ENCODE peak calls at places on chromosomes 13 and 19, in five cellular contexts. A, V, S, F and P are unnamed samples.

GRCh38 chr13:25715760-25716159 is 336.1 kb downstream of the SHISA2 start:
- DNase-seq in S (no peak), A (no peak), V (no peak), F (no peak), P (no peak)

GRCh38 chr19:50516456-50516855 is 2.7 kb upstream of the ASPDH start:
- DNase-seq in F (no peak), V (no peak), A (no peak), S (no peak), P (no peak)

GRCh38 chr19:47158367-47158791 is 27.7 kb downstream of the SAE1 start:
- DNase-seq in A (no peak), F (no peak), S (no peak), V (no peak), P (no peak)

GRCh38 chr19:49808762-49809154 is 4.3 kb downstream of the FUZ start:
- DNase-seq in A (no peak), V (peak), S (peak), F (peak), P (peak)

GRCh38 chr13:97340399-97340798 is 93.6 kb upstream of the RAP2A start:
- DNase-seq in V (no peak), A (no peak), F (no peak), S (no peak), P (no peak)

GRCh38 chr13:109157275-109157674 is 527.9 kb downstream of the MYO16 start:
- DNase-seq in F (no peak), S (no peak), A (no peak), V (peak), P (no peak)

GRCh38 chr13:49652691-49653305 is 24.5 kb downstream of the ARL11 start:
- DNase-seq in A (no peak), V (no peak), F (peak), S (peak), P (no peak)

GRCh38 chr19:40523322-40524047 is 53.2 kb upstream of the SHKBP1 start:
- DNase-seq in A (no peak), S (peak), V (no peak), F (peak), P (peak)

GRCh38 chr19:410243-410781 is 1.4 kb upstream of the C2CD4C start:
- DNase-seq in V (no peak), S (no peak), F (no peak), A (no peak), P (no peak)

GRCh38 chr19:18097217-18097992 is at the start of gene MAST3:
- DNase-seq in S (peak), F (peak), V (no peak), A (peak), P (peak)

GRCh38 chr19:2756477-2756876 is 16.7 kb upstream of the SLC39A3 start:
- DNase-seq in F (no peak), V (no peak), S (no peak), A (no peak), P (no peak)

GRCh38 chr13:52804202-52804641 is 44.2 kb downstream of the PCDH8 start:
- DNase-seq in F (no peak), S (no peak), A (no peak), V (no peak), P (no peak)

GRCh38 chr13:110950819-110951570 is 36.1 kb upstream of the ANKRD10 start:
- DNase-seq in A (no peak), V (no peak), F (no peak), S (no peak), P (no peak)

GRCh38 chr13:98584668-98585397 is 7.9 kb upstream of the STK24 start:
- DNase-seq in F (no peak), S (no peak), V (no peak), A (no peak), P (no peak)

GRCh38 chr13:36030670-36031331 is 100.4 kb downstream of the DCLK1 start:
- DNase-seq in F (no peak), A (no peak), V (no peak), S (no peak), P (no peak)

GRCh38 chr13:87999791-88000190 is 328.6 kb downstream of the SLITRK5 start:
- DNase-seq in F (no peak), A (no peak), S (no peak), V (no peak), P (no peak)

GRCh38 chr13:75345191-75345590 is 136.8 kb downstream of the TBC1D4 start:
- DNase-seq in S (no peak), V (no peak), A (no peak), F (no peak), P (no peak)

GRCh38 chr13:78826312-78826711 is 167.4 kb upstream of the OBI1 start:
- DNase-seq in F (no peak), A (no peak), V (no peak), S (no peak), P (no peak)

GRCh38 chr13:44116562-44117315 is 237.0 kb downstream of the LACC1 start:
- DNase-seq in F (no peak), S (no peak), A (no peak), V (no peak), P (no peak)

GRCh38 chr19:44694184-44694579 is 4.8 kb upstream of the CEACAM16 start:
- DNase-seq in A (no peak), V (no peak), S (no peak), F (no peak), P (no peak)

GRCh38 chr13:42746846-42747245 is 34.5 kb upstream of the FAM216B start:
- DNase-seq in V (no peak), F (no peak), A (no peak), S (no peak), P (no peak)

GRCh38 chr19:29842471-29843179 is 30.8 kb downstream of the CCNE1 start:
- DNase-seq in A (no peak), S (no peak), V (no peak), F (no peak), P (no peak)

GRCh38 chr13:59771272-59771671 is 392.5 kb downstream of the DIAPH3 start:
- DNase-seq in F (peak), A (no peak), S (no peak), V (no peak), P (no peak)

GRCh38 chr13:54394908-54395307 is 1366.3 kb downstream of the OLFM4 start:
- DNase-seq in F (no peak), A (no peak), V (no peak), S (no peak), P (no peak)

GRCh38 chr13:48000559-48001126 is 430 bp downstream of the SUCLA2 start:
- DNase-seq in V (no peak), A (no peak), F (no peak), S (peak), P (no peak)

GRCh38 chr19:6556480-6556879 is 25.7 kb downstream of the TNFSF9 start:
- DNase-seq in A (peak), S (no peak), F (no peak), V (no peak), P (no peak)

GRCh38 chr19:347946-348861 is 3.6 kb upstream of the MIER2 start:
- DNase-seq in A (no peak), V (no peak), S (no peak), F (peak), P (no peak)

GRCh38 chr19:4742717-4743646 is 19.3 kb upstream of the DPP9 start:
- DNase-seq in V (no peak), F (no peak), S (no peak), A (no peak), P (no peak)

GRCh38 chr19:43820098-43820860 is 6.8 kb upstream of the ZNF283 start:
- DNase-seq in A (no peak), V (peak), S (no peak), F (no peak), P (no peak)

GRCh38 chr13:41658057-41658642 is 200.8 kb downstream of the RGCC start:
- DNase-seq in S (no peak), A (no peak), F (no peak), V (no peak), P (no peak)

GRCh38 chr19:10612515-10613119 is 12.7 kb upstream of the SLC44A2 start:
- DNase-seq in S (no peak), A (no peak), F (no peak), V (no peak), P (no peak)

GRCh38 chr19:5147971-5148793 is 179.3 kb downstream of the KDM4B start:
- DNase-seq in F (no peak), A (no peak), V (no peak), S (no peak), P (no peak)

GRCh38 chr19:38057954-38058690 is 151.1 kb downstream of the SIPA1L3 start:
- DNase-seq in V (no peak), A (no peak), S (no peak), F (peak), P (no peak)

GRCh38 chr19:39083983-39084731 is at the start of gene ACP7:
- DNase-seq in S (no peak), A (no peak), V (no peak), F (no peak), P (no peak)

GRCh38 chr19:42143341-42144234 is 11.3 kb upstream of the POU2F2 start:
- DNase-seq in F (no peak), S (no peak), A (no peak), V (no peak), P (no peak)

GRCh38 chr13:48156466-48156865 is 61.6 kb upstream of the MED4 start:
- DNase-seq in S (no peak), F (no peak), A (no peak), V (no peak), P (no peak)

GRCh38 chr13:24356837-24357236 is 47.5 kb downstream of the C1QTNF9 start:
- DNase-seq in S (no peak), A (no peak), F (no peak), V (no peak), P (no peak)
- TF ChIP-seq TAF1 in S (no peak), A (no peak), F (no peak), V (no peak), P (no peak)

DNA sequence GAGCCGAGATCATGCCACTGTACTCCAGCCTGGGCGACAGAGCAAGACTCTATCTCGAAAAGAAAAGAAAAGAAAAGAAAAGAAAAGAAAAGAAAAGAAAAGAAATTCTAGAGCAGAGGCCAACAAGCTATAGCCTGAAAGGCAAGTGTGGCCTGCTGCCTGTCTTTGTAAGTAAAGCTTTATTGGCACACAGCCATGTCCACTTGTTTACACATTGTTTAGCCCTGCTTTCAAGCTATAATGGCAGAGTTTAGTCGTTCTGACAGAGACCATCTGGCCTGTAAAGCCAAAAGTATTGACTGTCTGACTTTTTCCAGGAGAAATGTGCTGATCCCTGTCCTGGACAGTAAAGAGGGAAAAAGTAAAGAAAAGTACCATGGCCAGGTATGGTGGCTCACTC is 18.3 kb downstream of the NWD1 start:
- DNase-seq in S (no peak), V (no peak), A (no peak), F (peak), P (no peak)
- TF ChIP-seq POLR2AphosphoS5 in S (no peak), V (no peak), A (no peak), F (no peak), P (no peak)

DNA sequence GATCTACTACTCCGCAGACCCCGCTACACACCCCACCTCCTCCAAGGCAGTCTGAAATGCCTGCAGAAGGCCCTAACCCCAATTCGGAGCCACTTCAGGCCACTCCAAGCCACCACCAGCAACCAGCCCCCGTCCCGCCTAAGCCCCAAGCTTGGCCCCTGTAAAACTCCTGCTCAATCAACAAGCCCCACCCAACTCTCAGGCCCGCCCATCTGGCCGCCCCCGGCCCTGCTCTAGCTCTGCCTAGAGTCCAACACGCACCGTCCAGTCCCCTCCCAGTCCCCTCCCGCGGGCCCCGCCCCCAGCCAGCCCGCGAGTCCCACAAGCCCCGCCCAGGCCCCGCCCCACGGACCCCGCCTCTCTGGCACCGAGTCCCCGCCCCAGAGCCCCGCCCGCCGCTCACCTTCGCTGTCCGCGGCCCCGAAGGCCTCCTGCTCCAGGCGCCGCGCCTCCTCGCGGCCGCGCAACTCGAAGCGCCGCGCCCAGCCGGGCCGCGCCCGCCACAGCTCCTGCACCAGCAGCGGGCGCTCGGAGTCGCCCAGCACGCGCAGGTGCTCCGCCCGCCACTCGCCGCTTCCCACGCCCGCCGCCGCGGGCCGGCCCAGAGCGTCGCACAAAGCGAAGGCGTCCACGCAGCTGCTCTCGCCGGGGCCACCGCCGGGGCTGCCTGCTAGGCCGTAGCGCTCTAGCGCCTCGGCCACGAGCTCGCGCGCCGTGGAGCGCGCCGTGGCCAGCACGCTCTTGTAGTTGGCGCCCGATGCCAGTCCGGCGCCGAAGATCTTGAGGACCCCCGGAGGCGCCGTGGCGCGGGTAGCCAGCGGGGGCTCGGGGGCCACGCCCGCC is 1.6 kb downstream of the RASIP1 start:
- DNase-seq in A (peak), S (peak), V (peak), F (peak), P (peak)
- TF ChIP-seq POLR2A in A (no peak), S (no peak), V (no peak), F (peak), P (no peak)

DNA sequence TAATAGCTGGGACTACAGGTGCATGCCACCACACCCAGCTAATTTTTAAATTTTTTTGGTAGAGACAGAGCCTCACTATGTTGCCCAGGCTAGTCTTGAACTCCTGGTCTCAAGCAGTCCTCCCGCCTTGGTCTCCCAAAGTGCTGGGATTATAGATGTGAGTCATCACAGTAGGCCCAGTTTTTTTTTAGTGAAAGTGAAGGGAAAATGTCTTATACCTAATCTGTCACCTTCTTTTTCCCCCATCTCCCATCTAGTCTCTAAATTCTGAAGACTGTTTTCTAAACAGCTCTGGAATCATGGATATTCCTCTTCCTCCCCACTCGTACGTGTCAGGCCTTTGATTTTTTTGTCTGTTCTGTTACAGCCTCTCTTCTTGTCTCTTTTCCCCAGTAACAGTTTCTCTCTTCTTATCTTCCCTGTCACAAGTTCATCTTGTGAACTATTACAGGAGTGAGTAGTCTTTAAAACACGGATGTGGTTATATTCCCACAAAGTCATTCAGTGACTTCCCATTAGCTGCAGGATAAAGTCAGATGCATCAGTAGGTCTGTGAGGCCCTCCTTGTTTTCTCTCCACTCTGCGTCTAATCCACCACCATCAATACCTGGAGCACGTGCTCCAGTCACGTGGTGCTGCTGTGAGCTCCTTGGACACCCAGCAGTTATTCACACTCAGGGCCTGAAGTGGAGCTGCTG is 2.9 kb downstream of the CDC16 start:
- DNase-seq in A (no peak), S (no peak), V (no peak), F (no peak), P (no peak)
- TF ChIP-seq TAF1 in A (no peak), S (no peak), V (no peak), F (no peak), P (no peak)

GRCh38 chr19:12773571-12773970 is 1.8 kb downstream of the HOOK2 start:
- DNase-seq in V (no peak), S (no peak), F (no peak), A (no peak), P (no peak)

GRCh38 chr19:12778020-12778904 is 2.9 kb upstream of the HOOK2 start:
- DNase-seq in A (no peak), F (no peak), V (no peak), S (no peak), P (no peak)

GRCh38 chr19:12772323-12772722 is 3.0 kb downstream of the HOOK2 start:
- DNase-seq in V (no peak), A (no peak), S (no peak), F (no peak), P (no peak)

GRCh38 chr19:12777217-12778019 is 2.1 kb upstream of the HOOK2 start:
- DNase-seq in S (peak), V (no peak), F (peak), A (no peak), P (peak)

DNA sequence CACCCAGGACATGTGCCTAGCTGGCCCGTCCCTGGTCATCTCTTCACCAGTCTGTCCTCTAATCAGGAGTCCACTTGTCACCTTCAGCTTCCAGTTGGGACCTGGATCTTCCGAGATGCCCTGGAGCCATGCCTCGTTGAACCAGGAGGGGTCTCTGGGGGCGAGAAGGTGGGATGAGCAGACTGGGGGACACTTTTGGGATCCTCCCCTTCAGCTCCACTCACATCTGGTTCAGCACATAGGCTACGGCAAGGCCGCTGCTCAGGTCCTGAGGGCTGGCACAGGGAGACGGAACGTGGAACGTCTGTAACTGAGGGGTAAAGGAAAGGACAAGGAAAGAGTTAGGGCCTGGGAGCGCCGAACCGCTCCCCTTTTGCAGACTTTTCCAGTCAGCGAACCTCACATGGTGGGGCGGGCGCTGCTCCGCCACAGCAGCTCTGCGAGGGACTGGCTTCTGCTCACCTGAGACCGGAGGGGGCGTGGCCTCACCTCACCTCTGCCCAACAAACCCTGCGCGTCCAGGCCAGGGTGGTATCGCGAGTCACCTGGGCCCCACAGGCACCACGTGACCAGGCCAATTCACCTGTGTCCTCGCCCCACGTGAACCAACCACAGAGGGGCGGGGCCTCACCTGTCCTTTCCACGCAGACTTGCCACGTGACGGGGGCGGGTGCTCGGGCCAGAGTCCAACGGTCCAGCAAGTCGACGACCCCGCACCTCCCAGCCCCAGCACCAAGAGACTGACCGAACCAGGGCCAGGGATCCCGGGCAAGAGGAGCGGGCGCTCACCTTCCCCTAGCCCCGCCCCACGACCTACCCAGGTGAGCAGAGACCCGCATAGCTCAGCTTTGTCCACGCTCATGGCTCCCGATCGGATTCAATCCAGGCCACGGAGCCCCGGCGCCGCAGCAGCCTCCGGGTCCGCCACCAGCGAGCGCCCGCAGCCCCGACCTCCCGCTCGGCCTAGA is at the start of gene HOOK2:
- DNase-seq in S (no peak), F (no peak), A (no peak), V (no peak), P (no peak)
- TF ChIP-seq POLR2AphosphoS5 in S (no peak), F (peak), A (no peak), V (no peak), P (no peak)

DNA sequence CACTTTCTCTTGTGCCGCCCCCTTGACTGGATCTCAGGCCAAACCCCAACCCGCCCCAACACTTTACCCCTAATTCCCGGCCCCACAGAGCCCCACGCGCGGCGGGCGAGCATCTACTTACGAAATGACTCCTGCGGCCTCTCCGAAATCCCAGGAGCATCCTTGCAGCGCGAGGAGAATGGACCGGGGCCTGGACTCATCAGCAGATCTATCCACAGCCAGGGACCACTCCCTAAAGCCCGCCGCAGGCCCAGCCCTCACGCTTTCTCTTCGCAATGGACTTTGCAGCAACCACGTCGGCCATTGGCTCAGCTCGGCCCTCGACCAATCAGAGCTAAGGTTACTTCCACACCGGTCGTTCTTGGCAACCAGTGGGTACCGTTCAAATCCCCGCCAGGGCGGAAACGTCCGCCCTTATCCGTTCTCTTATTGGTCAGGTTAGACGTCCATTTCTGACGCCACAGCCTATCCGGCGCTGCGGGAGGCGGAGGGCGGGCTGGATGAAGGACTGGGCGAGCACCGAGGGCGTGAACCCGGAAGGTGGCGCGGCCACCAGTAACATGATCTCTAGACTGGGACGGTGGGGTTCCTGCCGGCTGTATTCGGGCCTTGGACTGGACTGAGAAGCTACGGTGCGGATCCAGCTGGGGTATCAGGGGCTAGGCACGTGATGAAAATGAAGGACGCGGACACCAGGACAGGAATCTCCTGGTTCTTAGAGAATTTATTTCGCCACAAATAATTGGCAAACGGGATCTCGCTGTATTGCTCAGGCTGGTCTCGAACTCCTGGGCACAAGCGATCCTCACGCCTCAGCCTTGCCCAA is at the start of the genes CEP89 and FAAP24:
- DNase-seq in A (peak), F (peak), V (peak), S (peak), P (peak)
- TF ChIP-seq POLR2A in A (peak), F (peak), V (peak), S (peak), P (peak)